ENCODE peak calls at places on chromosomes 12 and 14, in six cellular contexts. Z is central memory CD4-positive, alpha-beta T cell; J is RWPE2; K is GM12865; R is sciatic nerve; T is stimulated activated CD4-positive, alpha-beta T cell treated with anti-CD3 and anti-CD28 coated beads, Interleukin-1b, Interleukin-23, amount 100 ng/mL, for 1 hour. G is an unnamed sample.

GRCh38 chr14:105074601-105075053 is 9.4 kb upstream of the GPR132 start:
- DNase-seq in Z (no peak), J (peak), K (no peak), R (peak), T (no peak), G (no peak)

GRCh38 chr14:42140831-42141279 is 534.2 kb downstream of the LRFN5 start:
- DNase-seq in Z (no peak), J (no peak), K (no peak), R (no peak), T (no peak), G (no peak)

GRCh38 chr12:62698701-62699101 is 232.1 kb downstream of the MON2 start:
- DNase-seq in Z (no peak), J (no peak), K (no peak), R (no peak), T (no peak), G (no peak)

GRCh38 chr12:27602516-27602915 is 78.5 kb downstream of the PPFIBP1 start:
- DNase-seq in Z (no peak), J (no peak), K (no peak), R (no peak), T (no peak), G (no peak)

GRCh38 chr12:108316153-108316892 is 22.8 kb downstream of the CMKLR1 start:
- DNase-seq in Z (no peak), J (no peak), K (peak), R (no peak), T (no peak), G (no peak)

GRCh38 chr14:100827751-100828447 is 2.0 kb downstream of the MEG3 start:
- DNase-seq in Z (no peak), J (no peak), K (no peak), R (no peak), T (no peak), G (no peak)

GRCh38 chr14:82366803-82367202 is 833.1 kb upstream of the SEL1L start:
- DNase-seq in Z (no peak), J (no peak), K (no peak), R (no peak), T (no peak), G (no peak)

GRCh38 chr12:108573310-108573709 is 10.9 kb downstream of the ISCU start:
- DNase-seq in Z (no peak), J (no peak), K (peak), R (no peak), T (no peak), G (no peak)

GRCh38 chr14:65949711-65950516 is 536.3 kb upstream of the CCDC196 start:
- DNase-seq in Z (no peak), J (peak), K (peak), R (no peak), T (no peak), G (no peak)

GRCh38 chr14:65019944-65020566 is 33.4 kb downstream of the FNTB start:
- DNase-seq in Z (no peak), J (no peak), K (peak), R (no peak), T (no peak), G (no peak)

GRCh38 chr12:40632933-40633332 is 59.3 kb upstream of the CNTN1 start:
- DNase-seq in Z (no peak), J (no peak), K (no peak), R (no peak), T (no peak), G (no peak)

GRCh38 chr12:110639336-110640178 is 25.6 kb downstream of the TCTN1 start:
- DNase-seq in Z (no peak), J (no peak), K (peak), R (no peak), T (no peak), G (no peak)

GRCh38 chr12:89863332-89863938 is 154.8 kb upstream of the ATP2B1 start:
- DNase-seq in Z (peak), J (no peak), K (peak), R (no peak), T (no peak), G (no peak)

GRCh38 chr14:92959189-92959531 is 36.2 kb downstream of the CHGA start:
- DNase-seq in Z (no peak), J (no peak), K (no peak), R (no peak), T (no peak), G (no peak)

GRCh38 chr12:111584959-111585358 is 14.2 kb downstream of the ATXN2 start:
- DNase-seq in Z (no peak), J (no peak), K (no peak), R (no peak), T (no peak), G (no peak)

G was measured in esophagus squamous epithelium.